ENCODE peak calls at places on chromosome 1, in eight cellular contexts. Y, Z, C, U, B, M, X and T are unnamed samples.

GRCh38 chr1:179091691-179092165 is 9.9 kb downstream of the TOR3A start:
- DNase-seq in Y (no peak), Z (no peak), C (peak; percentile 62), U (no peak), B (peak; percentile 92), M (no peak), X (no peak), T (peak; percentile 47)

GRCh38 chr1:159009704-159010361 is at the start of gene IFI16:
- DNase-seq in Y (peak; percentile 0), Z (peak; percentile 91), C (no peak), U (peak; percentile 92), B (peak; percentile 30), M (no peak), X (no peak), T (peak; percentile 86)

GRCh38 chr1:41321277-41321676 is 40.0 kb upstream of the FOXO6 start:
- DNase-seq in Y (no peak), Z (no peak), C (no peak), U (no peak), B (no peak), M (no peak), X (no peak), T (no peak)

GRCh38 chr1:1535989-1536937 is 4.2 kb downstream of the TMEM240 start:
- DNase-seq in Y (no peak), Z (no peak), C (no peak), U (no peak), B (peak; percentile 47), M (no peak), X (no peak), T (no peak)

GRCh38 chr1:200684015-200684414 is 14.3 kb upstream of the DDX59 start:
- DNase-seq in Y (no peak), Z (no peak), C (no peak), U (no peak), B (no peak), M (no peak), X (no peak), T (no peak)

GRCh38 chr1:5721634-5722215 is 270.5 kb downstream of the NPHP4 start:
- DNase-seq in Y (no peak), Z (no peak), C (no peak), U (peak; percentile 50), B (no peak), M (no peak), X (no peak), T (no peak)

GRCh38 chr1:94067196-94067595 is 53.8 kb downstream of the ABCA4 start:
- DNase-seq in Y (no peak), Z (no peak), C (no peak), U (no peak), B (no peak), M (no peak), X (no peak), T (no peak)

GRCh38 chr1:43873851-43874250 is 59.8 kb upstream of the ARTN start:
- DNase-seq in Y (no peak), Z (no peak), C (no peak), U (no peak), B (no peak), M (no peak), X (no peak), T (no peak)

GRCh38 chr1:187264995-187265602 is 436.4 kb downstream of the PLA2G4A start:
- DNase-seq in Y (peak; percentile 71), Z (peak; percentile 32), C (no peak), U (peak; percentile 51), B (no peak), M (no peak), X (peak; percentile 50), T (peak; percentile 2)

GRCh38 chr1:221256773-221257172 is 377.5 kb downstream of the HLX start:
- DNase-seq in Y (no peak), Z (no peak), C (peak; percentile 22), U (no peak), B (no peak), M (no peak), X (no peak), T (no peak)

GRCh38 chr1:225762002-225762441 is 15.6 kb upstream of the SRP9 start:
- DNase-seq in Y (peak; percentile 50), Z (no peak), C (no peak), U (no peak), B (no peak), M (no peak), X (no peak), T (no peak)

GRCh38 chr1:172533511-172534116 is 664 bp downstream of the SUCO start:
- DNase-seq in Y (peak; percentile 51), Z (peak; percentile 54), C (no peak), U (peak; percentile 86), B (peak; percentile 15), M (no peak), X (no peak), T (no peak)

GRCh38 chr1:27634166-27634981 is 611 bp downstream of the FGR start:
- DNase-seq in Y (no peak), Z (peak; percentile 61), C (peak; percentile 71), U (peak; percentile 38), B (no peak), M (no peak), X (no peak), T (no peak)

GRCh38 chr1:80731241-80731894 is 1069.4 kb upstream of the ADGRL2 start:
- DNase-seq in Y (no peak), Z (no peak), C (peak; percentile 19), U (no peak), B (no peak), M (no peak), X (no peak), T (no peak)

GRCh38 chr1:214445846-214446614 is 105.4 kb downstream of the PTPN14 start:
- DNase-seq in Y (no peak), Z (no peak), C (no peak), U (peak; percentile 18), B (no peak), M (no peak), X (no peak), T (peak; percentile 87)

GRCh38 chr1:97006044-97006676 is 284.6 kb downstream of the PTBP2 start:
- DNase-seq in Y (no peak), Z (peak; percentile 58), C (peak; percentile 15), U (no peak), B (no peak), M (peak; percentile 4), X (peak; percentile 51), T (peak; percentile 93)

GRCh38 chr1:107670397-107670796 is 294.6 kb downstream of the VAV3 start:
- DNase-seq in Y (no peak), Z (no peak), C (no peak), U (no peak), B (no peak), M (no peak), X (no peak), T (no peak)

GRCh38 chr1:2628191-2628932 is 4.5 kb downstream of the MMEL1 start:
- DNase-seq in Y (no peak), Z (no peak), C (no peak), U (no peak), B (no peak), M (no peak), X (no peak), T (no peak)

GRCh38 chr1:247111259-247111635 is 7.1 kb upstream of the ZNF669 start:
- DNase-seq in Y (no peak), Z (no peak), C (no peak), U (no peak), B (no peak), M (no peak), X (no peak), T (peak; percentile 33)

GRCh38 chr1:241957692-241958494 is at the start of gene BECN2:
- DNase-seq in Y (no peak), Z (no peak), C (no peak), U (no peak), B (no peak), M (no peak), X (no peak), T (peak; percentile 58)

GRCh38 chr1:205172729-205173366 is 38.7 kb downstream of the DSTYK start:
- DNase-seq in Y (no peak), Z (no peak), C (no peak), U (no peak), B (no peak), M (no peak), X (no peak), T (peak; percentile 94)

GRCh38 chr1:175563556-175563955 is 179.8 kb downstream of the TNR start:
- DNase-seq in Y (no peak), Z (no peak), C (no peak), U (no peak), B (no peak), M (no peak), X (no peak), T (no peak)

GRCh38 chr1:40630488-40631223 is 34.8 kb downstream of the RIMS3 start:
- DNase-seq in Y (peak; percentile 16), Z (peak; percentile 66), C (no peak), U (peak; percentile 58), B (no peak), M (no peak), X (no peak), T (peak; percentile 48)

GRCh38 chr1:202005958-202006357 is 4.4 kb upstream of the ELF3 start:
- DNase-seq in Y (no peak), Z (no peak), C (no peak), U (no peak), B (no peak), M (no peak), X (no peak), T (no peak)

GRCh38 chr1:26961826-26962225 is 1.6 kb upstream of the KDF1 start:
- DNase-seq in Y (no peak), Z (no peak), C (no peak), U (no peak), B (no peak), M (no peak), X (no peak), T (peak; percentile 14)

GRCh38 chr1:30572192-30572591 is 151.2 kb downstream of the MATN1 start:
- DNase-seq in Y (no peak), Z (no peak), C (no peak), U (no peak), B (no peak), M (no peak), X (no peak), T (no peak)

GRCh38 chr1:182059936-182060335 is 1.6 kb downstream of the ZNF648 start:
- DNase-seq in Y (no peak), Z (no peak), C (no peak), U (no peak), B (no peak), M (peak; percentile 24), X (peak; percentile 40), T (no peak)

GRCh38 chr1:236156512-236157208 is 14.3 kb downstream of the GPR137B start:
- DNase-seq in Y (no peak), Z (peak; percentile 97), C (no peak), U (peak; percentile 85), B (peak; percentile 23), M (no peak), X (no peak), T (no peak)

GRCh38 chr1:234729566-234729965 is 119.6 kb upstream of the IRF2BP2 start:
- DNase-seq in Y (no peak), Z (no peak), C (no peak), U (no peak), B (no peak), M (no peak), X (no peak), T (no peak)

GRCh38 chr1:239909894-239910293 is 181.8 kb upstream of the FMN2 start:
- DNase-seq in Y (no peak), Z (no peak), C (no peak), U (no peak), B (peak; percentile 53), M (no peak), X (peak; percentile 53), T (peak; percentile 81)

GRCh38 chr1:164518692-164519332 is 40.2 kb upstream of the PBX1 start:
- DNase-seq in Y (no peak), Z (peak; percentile 2), C (no peak), U (peak; percentile 24), B (no peak), M (peak; percentile 2), X (peak; percentile 11), T (no peak)

GRCh38 chr1:29431138-29431537 is 194.8 kb downstream of the PTPRU start:
- DNase-seq in Y (no peak), Z (no peak), C (no peak), U (no peak), B (no peak), M (no peak), X (no peak), T (no peak)

GRCh38 chr1:183069562-183070216 is 46.5 kb downstream of the LAMC1 start:
- DNase-seq in Y (no peak), Z (no peak), C (no peak), U (peak; percentile 60), B (no peak), M (no peak), X (no peak), T (no peak)

GRCh38 chr1:220990417-220991337 is 111.4 kb downstream of the HLX start:
- DNase-seq in Y (no peak), Z (no peak), C (no peak), U (no peak), B (no peak), M (no peak), X (no peak), T (peak; percentile 33)